ENCODE peak calls at places on chromosomes 1 and 21, in ten cellular contexts. One of them, this sample, is unnamed. For H3K36me3, the result is how much of the 10 kb centered on the place peaks cover.

GRCh38 chr21:46161800-46162592 is 6.6 kb upstream of the FTCD start:
- DNase-seq in mammary epithelial cell: no peak
- DNase-seq in cardiac muscle cell: no peak
- DNase-seq in K562: no peak
- DNase-seq in adrenal gland: no peak
- DNase-seq in HCT116: no peak
- DNase-seq in brain microvascular endothelial cell: no peak
- DNase-seq in A673: no peak
- DNase-seq in pancreas: peak
- DNase-seq in colonic mucosa: peak
- DNase-seq in this sample: peak

GRCh38 chr1:198169704-198170103 is 12.9 kb downstream of the NEK7 start:
- DNase-seq in mammary epithelial cell: peak
- DNase-seq in cardiac muscle cell: no peak
- DNase-seq in K562: peak
- DNase-seq in adrenal gland: no peak
- DNase-seq in HCT116: no peak
- DNase-seq in brain microvascular endothelial cell: no peak
- DNase-seq in A673: no peak
- DNase-seq in pancreas: no peak
- DNase-seq in colonic mucosa: no peak
- DNase-seq in this sample: no peak

GRCh38 chr1:190399233-190399632 is 78.4 kb downstream of the BRINP3 start:
- DNase-seq in mammary epithelial cell: no peak
- DNase-seq in cardiac muscle cell: no peak
- DNase-seq in K562: no peak
- DNase-seq in adrenal gland: no peak
- DNase-seq in HCT116: no peak
- DNase-seq in brain microvascular endothelial cell: no peak
- DNase-seq in A673: no peak
- DNase-seq in pancreas: no peak
- DNase-seq in colonic mucosa: no peak
- DNase-seq in this sample: no peak

GRCh38 chr1:86068126-86068805 is 88.3 kb downstream of the COL24A1 start:
- DNase-seq in mammary epithelial cell: no peak
- DNase-seq in cardiac muscle cell: peak
- DNase-seq in K562: no peak
- DNase-seq in adrenal gland: no peak
- DNase-seq in HCT116: no peak
- DNase-seq in brain microvascular endothelial cell: peak
- DNase-seq in A673: no peak
- DNase-seq in pancreas: no peak
- DNase-seq in colonic mucosa: no peak
- DNase-seq in this sample: no peak

GRCh38 chr21:16554522-16554921 is 824.7 kb downstream of the USP25 start:
- DNase-seq in mammary epithelial cell: no peak
- DNase-seq in cardiac muscle cell: peak
- DNase-seq in K562: no peak
- DNase-seq in adrenal gland: no peak
- DNase-seq in HCT116: no peak
- DNase-seq in brain microvascular endothelial cell: no peak
- DNase-seq in A673: no peak
- DNase-seq in pancreas: no peak
- DNase-seq in colonic mucosa: no peak
- DNase-seq in this sample: no peak

GRCh38 chr1:27423701-27424100 is 31.3 kb downstream of the GPR3 start:
- DNase-seq in mammary epithelial cell: no peak
- DNase-seq in cardiac muscle cell: no peak
- DNase-seq in K562: no peak
- DNase-seq in adrenal gland: no peak
- DNase-seq in HCT116: no peak
- DNase-seq in brain microvascular endothelial cell: no peak
- DNase-seq in A673: no peak
- DNase-seq in pancreas: no peak
- DNase-seq in colonic mucosa: no peak
- DNase-seq in this sample: no peak

GRCh38 chr1:228101994-228102790 is 933 bp downstream of the C1orf35 start:
- DNase-seq in mammary epithelial cell: peak
- DNase-seq in cardiac muscle cell: peak
- DNase-seq in K562: peak
- DNase-seq in adrenal gland: no peak
- DNase-seq in HCT116: no peak
- DNase-seq in brain microvascular endothelial cell: no peak
- DNase-seq in A673: peak
- DNase-seq in pancreas: peak
- DNase-seq in colonic mucosa: peak
- DNase-seq in this sample: peak

GRCh38 chr1:46948629-46949282 is 7.5 kb upstream of the CYP4A11 start:
- DNase-seq in mammary epithelial cell: peak
- DNase-seq in cardiac muscle cell: peak
- DNase-seq in K562: no peak
- DNase-seq in adrenal gland: no peak
- DNase-seq in HCT116: no peak
- DNase-seq in brain microvascular endothelial cell: no peak
- DNase-seq in A673: no peak
- DNase-seq in pancreas: no peak
- DNase-seq in colonic mucosa: peak
- DNase-seq in this sample: no peak

GRCh38 chr1:172499636-172500141 is 33.3 kb upstream of the SUCO start:
- DNase-seq in mammary epithelial cell: peak
- DNase-seq in cardiac muscle cell: no peak
- DNase-seq in K562: peak
- DNase-seq in adrenal gland: no peak
- DNase-seq in HCT116: peak
- DNase-seq in brain microvascular endothelial cell: peak
- DNase-seq in A673: no peak
- DNase-seq in pancreas: no peak
- DNase-seq in colonic mucosa: peak
- DNase-seq in this sample: no peak

GRCh38 chr1:168755800-168756418 is 26.9 kb upstream of the DPT start:
- DNase-seq in mammary epithelial cell: no peak
- DNase-seq in cardiac muscle cell: no peak
- DNase-seq in K562: no peak
- DNase-seq in adrenal gland: no peak
- DNase-seq in HCT116: no peak
- DNase-seq in brain microvascular endothelial cell: no peak
- DNase-seq in A673: no peak
- DNase-seq in pancreas: no peak
- DNase-seq in colonic mucosa: no peak
- DNase-seq in this sample: no peak

GRCh38 chr1:48878191-48878940 is 101.7 kb upstream of the BEND5 start:
- DNase-seq in mammary epithelial cell: peak
- DNase-seq in cardiac muscle cell: peak
- DNase-seq in K562: no peak
- DNase-seq in adrenal gland: peak
- DNase-seq in HCT116: no peak
- DNase-seq in brain microvascular endothelial cell: peak
- DNase-seq in A673: peak
- DNase-seq in pancreas: no peak
- DNase-seq in colonic mucosa: no peak
- DNase-seq in this sample: no peak

GRCh38 chr1:169941982-169942830 is 48.5 kb upstream of the SCYL3 start:
- DNase-seq in mammary epithelial cell: no peak
- DNase-seq in cardiac muscle cell: peak
- DNase-seq in K562: no peak
- DNase-seq in adrenal gland: no peak
- DNase-seq in HCT116: no peak
- DNase-seq in brain microvascular endothelial cell: no peak
- DNase-seq in A673: no peak
- DNase-seq in pancreas: no peak
- DNase-seq in colonic mucosa: no peak
- DNase-seq in this sample: no peak

GRCh38 chr1:159172599-159173291 is 1.3 kb downstream of the CADM3 start:
- DNase-seq in mammary epithelial cell: no peak
- DNase-seq in cardiac muscle cell: peak
- DNase-seq in K562: no peak
- DNase-seq in adrenal gland: no peak
- DNase-seq in HCT116: no peak
- DNase-seq in brain microvascular endothelial cell: no peak
- DNase-seq in A673: no peak
- DNase-seq in pancreas: peak
- DNase-seq in colonic mucosa: peak
- DNase-seq in this sample: no peak

GRCh38 chr1:42928859-42929258 is 29.8 kb downstream of the SLC2A1 start:
- DNase-seq in mammary epithelial cell: no peak
- DNase-seq in cardiac muscle cell: no peak
- DNase-seq in K562: no peak
- DNase-seq in adrenal gland: no peak
- DNase-seq in HCT116: no peak
- DNase-seq in brain microvascular endothelial cell: no peak
- DNase-seq in A673: no peak
- DNase-seq in pancreas: no peak
- DNase-seq in colonic mucosa: no peak
- DNase-seq in this sample: no peak

GRCh38 chr1:42931911-42932422 is 26.7 kb downstream of the SLC2A1 start:
- DNase-seq in mammary epithelial cell: no peak
- DNase-seq in cardiac muscle cell: no peak
- DNase-seq in K562: peak
- DNase-seq in adrenal gland: peak
- DNase-seq in HCT116: no peak
- DNase-seq in brain microvascular endothelial cell: no peak
- DNase-seq in A673: no peak
- DNase-seq in pancreas: no peak
- DNase-seq in colonic mucosa: peak
- DNase-seq in this sample: no peak

GRCh38 chr1:42929434-42930177 is 29.1 kb downstream of the SLC2A1 start:
- DNase-seq in mammary epithelial cell: no peak
- DNase-seq in cardiac muscle cell: no peak
- DNase-seq in K562: no peak
- DNase-seq in adrenal gland: no peak
- DNase-seq in HCT116: no peak
- DNase-seq in brain microvascular endothelial cell: no peak
- DNase-seq in A673: no peak
- DNase-seq in pancreas: no peak
- DNase-seq in colonic mucosa: no peak
- DNase-seq in this sample: no peak

GRCh38 chr1:42931108-42931539 is 27.5 kb downstream of the SLC2A1 start:
- DNase-seq in mammary epithelial cell: peak
- DNase-seq in cardiac muscle cell: peak
- DNase-seq in K562: peak
- DNase-seq in adrenal gland: no peak
- DNase-seq in HCT116: no peak
- DNase-seq in brain microvascular endothelial cell: no peak
- DNase-seq in A673: peak
- DNase-seq in pancreas: no peak
- DNase-seq in colonic mucosa: peak
- DNase-seq in this sample: peak

DNA sequence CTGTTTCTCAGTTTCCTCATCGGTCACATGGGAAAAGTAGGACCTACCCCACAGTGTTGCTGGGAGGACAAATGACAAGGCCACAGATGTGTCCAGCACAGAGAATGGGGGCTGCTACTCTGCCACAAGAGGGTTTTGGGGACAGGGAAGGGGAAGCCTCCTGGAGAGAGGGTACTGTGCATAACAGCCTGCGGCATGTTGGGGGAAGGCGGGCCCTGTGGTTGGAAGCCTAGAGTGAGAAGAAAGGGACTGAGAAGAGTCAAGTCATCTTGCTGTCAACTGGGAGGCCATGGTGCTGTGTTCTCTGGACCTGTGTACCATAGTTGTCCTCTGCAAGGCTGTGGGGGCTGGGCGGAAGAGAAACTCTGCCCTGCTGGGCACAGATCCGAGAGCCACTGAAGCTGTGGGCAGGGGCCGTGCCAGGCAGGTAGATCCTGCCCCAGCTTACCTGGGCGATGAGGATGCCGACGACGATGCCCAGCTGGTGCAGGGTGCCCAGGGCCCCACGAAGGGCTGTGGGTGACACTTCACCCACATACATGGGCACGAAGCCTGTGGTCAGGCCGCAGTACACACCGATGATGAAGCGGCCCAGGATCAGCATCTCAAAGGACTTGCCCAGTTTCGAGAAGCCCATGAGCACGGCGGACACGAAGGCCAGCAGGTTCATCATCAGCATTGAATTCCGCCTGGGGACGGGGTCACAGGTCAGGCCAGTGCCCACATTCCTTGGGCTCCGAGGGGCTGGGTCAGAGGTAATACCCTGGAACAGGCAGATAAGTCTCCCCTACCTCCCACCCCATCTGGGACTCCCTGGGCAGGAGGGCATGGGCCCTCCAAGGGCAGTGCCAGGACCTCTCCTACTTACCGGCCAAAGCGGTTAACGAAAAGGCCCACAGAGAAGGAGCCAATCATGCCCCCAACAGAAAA is 28.2 kb downstream of the SLC2A1 start:
- DNase-seq in mammary epithelial cell: no peak
- DNase-seq in cardiac muscle cell: no peak
- DNase-seq in K562: no peak
- DNase-seq in adrenal gland: no peak
- DNase-seq in HCT116: no peak
- DNase-seq in brain microvascular endothelial cell: no peak
- DNase-seq in A673: no peak
- DNase-seq in pancreas: no peak
- DNase-seq in colonic mucosa: peak
- DNase-seq in this sample: no peak
- H3K27ac ChIP-seq in mammary epithelial cell: no peak
- H3K27ac ChIP-seq in cardiac muscle cell: no peak
- H3K27ac ChIP-seq in K562: no peak
- H3K27ac ChIP-seq in adrenal gland: no peak
- H3K27ac ChIP-seq in HCT116: peak
- H3K27ac ChIP-seq in brain microvascular endothelial cell: no peak
- H3K27ac ChIP-seq in A673: no peak
- H3K27ac ChIP-seq in pancreas: no peak
- H3K27ac ChIP-seq in colonic mucosa: peak
- H3K27ac ChIP-seq in this sample: no peak

GRCh38 chr1:155093938-155094621 is 15.4 kb downstream of the EFNA3 start:
- DNase-seq in mammary epithelial cell: peak
- DNase-seq in cardiac muscle cell: peak
- DNase-seq in K562: peak
- DNase-seq in adrenal gland: peak
- DNase-seq in HCT116: peak
- DNase-seq in brain microvascular endothelial cell: no peak
- DNase-seq in A673: peak
- DNase-seq in pancreas: peak
- DNase-seq in colonic mucosa: peak
- DNase-seq in this sample: peak
- TF ChIP-seq CTCF in mammary epithelial cell: peak
- TF ChIP-seq CTCF in cardiac muscle cell: peak
- TF ChIP-seq CTCF in K562: peak
- TF ChIP-seq CTCF in adrenal gland: peak
- TF ChIP-seq CTCF in HCT116: peak
- TF ChIP-seq CTCF in brain microvascular endothelial cell: peak
- TF ChIP-seq CTCF in A673: peak
- TF ChIP-seq CTCF in pancreas: no peak
- TF ChIP-seq CTCF in colonic mucosa: no peak
- TF ChIP-seq CTCF in this sample: peak

GRCh38 chr1:1259948-1260614 is 13.6 kb upstream of the C1QTNF12 start:
- DNase-seq in mammary epithelial cell: no peak
- DNase-seq in cardiac muscle cell: no peak
- DNase-seq in K562: no peak
- DNase-seq in adrenal gland: no peak
- DNase-seq in HCT116: no peak
- DNase-seq in brain microvascular endothelial cell: no peak
- DNase-seq in A673: no peak
- DNase-seq in pancreas: no peak
- DNase-seq in colonic mucosa: no peak
- DNase-seq in this sample: no peak
- H3K36me3 ChIP-seq in mammary epithelial cell: under half
- H3K36me3 ChIP-seq in cardiac muscle cell: under half
- H3K36me3 ChIP-seq in K562: half or more
- H3K36me3 ChIP-seq in adrenal gland: under half
- H3K36me3 ChIP-seq in HCT116: half or more
- H3K36me3 ChIP-seq in brain microvascular endothelial cell: half or more
- H3K36me3 ChIP-seq in A673: under half
- H3K36me3 ChIP-seq in pancreas: under half
- H3K36me3 ChIP-seq in colonic mucosa: under half
- H3K36me3 ChIP-seq in this sample: half or more

GRCh38 chr1:9128520-9129371 is at the start of gene GPR157:
- DNase-seq in mammary epithelial cell: peak
- DNase-seq in cardiac muscle cell: peak
- DNase-seq in K562: peak
- DNase-seq in adrenal gland: peak
- DNase-seq in HCT116: peak
- DNase-seq in brain microvascular endothelial cell: peak
- DNase-seq in A673: peak
- DNase-seq in pancreas: peak
- DNase-seq in colonic mucosa: peak
- DNase-seq in this sample: no peak
- H3K27ac ChIP-seq in mammary epithelial cell: peak
- H3K27ac ChIP-seq in cardiac muscle cell: peak
- H3K27ac ChIP-seq in K562: no peak
- H3K27ac ChIP-seq in adrenal gland: peak
- H3K27ac ChIP-seq in HCT116: peak
- H3K27ac ChIP-seq in brain microvascular endothelial cell: peak
- H3K27ac ChIP-seq in A673: no peak
- H3K27ac ChIP-seq in pancreas: peak
- H3K27ac ChIP-seq in colonic mucosa: peak
- H3K27ac ChIP-seq in this sample: no peak